ENCODE peak calls at places on chromosomes 2 and 18, in six cellular contexts. C is AG04450, F is ascending aorta, M is T-helper 17 cell, R is KG1, H is right lobe of liver. D is an unnamed sample.

GRCh38 chr18:23273443-23273966 is 138.2 kb downstream of the CABLES1 start:
- DNase-seq in C (no peak), F (no peak), M (no peak), R (no peak), H (no peak), D (no peak)

GRCh38 chr2:65778126-65778525 is 345.7 kb upstream of the SPRED2 start:
- DNase-seq in C (no peak), F (no peak), M (no peak), R (no peak), H (no peak), D (no peak)

GRCh38 chr2:205079173-205079572 is 533.9 kb downstream of the PARD3B start:
- DNase-seq in C (no peak), F (no peak), M (no peak), R (no peak), H (no peak), D (no peak)

GRCh38 chr18:66792466-66792865 is 188.6 kb upstream of the CDH19 start:
- DNase-seq in C (no peak), F (no peak), M (no peak), R (no peak), H (no peak), D (no peak)

GRCh38 chr2:98013407-98014042 is 17.8 kb upstream of the TMEM131 start:
- DNase-seq in C (peak), F (no peak), M (no peak), R (no peak), H (no peak), D (peak)

GRCh38 chr2:72273384-72273783 is 125.7 kb upstream of the CYP26B1 start:
- DNase-seq in C (no peak), F (no peak), M (no peak), R (no peak), H (no peak), D (no peak)

GRCh38 chr18:3688682-3689081 is 238.7 kb downstream of the TGIF1 start:
- DNase-seq in C (peak), F (no peak), M (no peak), R (no peak), H (no peak), D (peak)

GRCh38 chr2:18118703-18119102 is 240.2 kb downstream of the KCNS3 start:
- DNase-seq in C (no peak), F (no peak), M (no peak), R (no peak), H (no peak), D (no peak)

D was measured in astrocyte of the cerebellum.